ENCODE peak calls at places on chromosomes 12 and 14, in eight cellular contexts. Y is gastrocnemius medialis, S is psoas muscle, J is heart left ventricle, H is IMR-90, W is right cardiac atrium, Z is A549, R is heart right ventricle. Q is an unnamed sample.

GRCh38 chr12:89383235-89384049 is 31.1 kb upstream of the DUSP6 start:
- ATAC-seq in Z (peak; percentile 35), H (peak; percentile 12), S (no peak), W (peak; percentile 32), R (peak; percentile 32), Y (peak; percentile 48), J (peak; percentile 40), Q (peak; percentile 56)

GRCh38 chr14:105126126-105126969 is 42.2 kb downstream of the JAG2 start:
- ATAC-seq in S (no peak), Y (no peak), W (no peak), H (no peak), R (no peak), Z (peak; percentile 17), J (no peak), Q (no peak)

GRCh38 chr12:65171870-65172269 is 2.5 kb downstream of the LEMD3 start:
- ATAC-seq in R (no peak), S (no peak), H (no peak), Y (no peak), Z (no peak), W (no peak), J (no peak), Q (no peak)

GRCh38 chr12:46108721-46109120 is 118.3 kb upstream of the SCAF11 start:
- ATAC-seq in S (no peak), Y (no peak), W (no peak), R (no peak), J (no peak), H (no peak), Z (no peak), Q (no peak)

GRCh38 chr12:27453462-27453861 is 6.9 kb downstream of the SMCO2 start:
- ATAC-seq in J (peak; percentile 56), Z (no peak), S (no peak), H (no peak), Y (no peak), W (no peak), R (peak; percentile 74), Q (no peak)

GRCh38 chr14:58942516-58942915 is 246.0 kb upstream of the DAAM1 start:
- ATAC-seq in R (no peak), J (no peak), S (no peak), Y (no peak), W (peak; percentile 59), H (peak; percentile 58), Z (no peak), Q (no peak)

GRCh38 chr12:84857809-84858208 is 54.8 kb downstream of the SLC6A15 start:
- ATAC-seq in Z (no peak), R (no peak), Y (no peak), S (no peak), J (no peak), H (no peak), W (no peak), Q (no peak)

GRCh38 chr12:110353211-110353965 is 50.1 kb downstream of the ANAPC7 start:
- ATAC-seq in Z (peak; percentile 1), R (no peak), S (no peak), W (peak; percentile 3), Y (no peak), H (no peak), J (peak; percentile 6), Q (no peak)

GRCh38 chr12:3328081-3328480 is 162.9 kb upstream of the PRMT8 start:
- ATAC-seq in H (no peak), R (no peak), S (no peak), J (no peak), Z (no peak), W (no peak), Y (no peak), Q (no peak)

GRCh38 chr14:30153662-30154061 is 226.0 kb upstream of the PRKD1 start:
- ATAC-seq in W (no peak), S (no peak), R (no peak), H (no peak), Z (no peak), J (no peak), Y (no peak), Q (no peak)

GRCh38 chr12:81942588-81942987 is 183.4 kb upstream of the PPFIA2 start:
- ATAC-seq in J (peak; percentile 65), S (no peak), Z (no peak), W (no peak), R (no peak), H (no peak), Y (no peak), Q (no peak)

GRCh38 chr12:5022465-5023061 is 21.1 kb upstream of the KCNA5 start:
- ATAC-seq in Z (peak; percentile 87), R (peak; percentile 12), S (peak; percentile 79), J (peak; percentile 37), Y (peak; percentile 54), H (peak; percentile 80), W (peak; percentile 48), Q (no peak)

GRCh38 chr12:3265406-3265805 is 188.2 kb downstream of the TSPAN9 start:
- ATAC-seq in J (no peak), R (no peak), Y (no peak), Z (no peak), H (no peak), S (no peak), W (no peak), Q (no peak)

GRCh38 chr12:111596985-111597730 is 2.0 kb downstream of the ATXN2 start:
- ATAC-seq in Z (peak; percentile 43), R (peak; percentile 15), S (peak; percentile 38), W (peak; percentile 56), H (no peak), Y (no peak), J (peak; percentile 52), Q (no peak)

GRCh38 chr14:30553311-30553989 is 5.5 kb upstream of the G2E3 start:
- ATAC-seq in R (no peak), Y (no peak), W (no peak), S (no peak), J (no peak), H (peak; percentile 85), Z (peak; percentile 72), Q (no peak)

GRCh38 chr14:106067935-106068334 is 541.6 kb downstream of the TMEM121 start:
- ATAC-seq in H (no peak), S (no peak), J (no peak), Y (no peak), W (no peak), Z (no peak), R (no peak), Q (no peak)

GRCh38 chr12:91817512-91817911 is 328.1 kb downstream of the BTG1 start:
- ATAC-seq in J (peak; percentile 41), W (no peak), Y (no peak), S (no peak), Z (no peak), H (no peak), R (no peak), Q (no peak)

GRCh38 chr12:91819132-91819447 is 326.6 kb downstream of the BTG1 start:
- ATAC-seq in W (no peak), J (no peak), Y (no peak), Z (no peak), H (no peak), R (no peak), S (no peak), Q (no peak)

GRCh38 chr12:91813701-91814100 is 331.9 kb downstream of the BTG1 start:
- ATAC-seq in J (no peak), R (no peak), H (no peak), Z (no peak), W (no peak), S (no peak), Y (no peak), Q (no peak)

DNA sequence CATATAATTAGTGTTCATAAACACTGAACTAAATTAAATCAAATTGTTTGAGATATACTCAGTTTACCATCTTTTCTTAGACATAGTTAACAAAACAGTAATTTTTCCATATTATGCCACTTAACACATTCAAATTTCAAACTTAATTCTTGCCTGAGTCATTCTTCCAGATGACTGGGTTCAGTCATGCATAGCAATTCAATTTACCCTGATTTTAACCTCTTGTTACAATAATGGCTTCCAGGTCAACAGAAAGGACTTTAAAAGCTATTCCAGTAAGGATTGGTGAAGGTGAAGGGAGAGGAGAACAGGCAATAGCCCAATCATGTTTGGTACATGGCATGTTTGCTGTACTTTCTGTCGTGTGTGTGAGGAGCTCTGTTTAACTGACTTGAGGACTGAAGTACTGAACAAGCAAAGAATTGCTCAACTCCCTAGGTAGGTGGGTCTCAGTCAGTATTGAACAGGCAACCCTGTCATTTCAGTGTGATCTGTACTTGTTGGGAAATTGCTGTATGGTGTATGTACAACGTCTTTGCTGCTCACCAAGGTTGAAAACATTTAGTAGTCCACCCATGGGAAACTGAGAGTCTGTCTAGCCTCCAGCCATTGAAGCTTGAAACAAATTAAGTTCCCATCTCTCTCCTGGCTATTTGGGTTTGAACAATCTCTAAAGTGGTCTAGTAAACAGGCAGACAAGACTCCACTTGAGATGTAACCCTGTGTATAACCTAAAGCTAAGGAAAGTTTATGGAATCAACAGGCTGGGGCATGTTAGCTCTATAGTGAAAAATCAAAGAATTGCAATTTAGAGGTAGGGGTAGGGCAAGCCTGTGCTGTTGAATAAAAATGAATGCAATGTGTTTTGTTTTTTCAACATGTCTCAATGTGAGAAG is 327.2 kb downstream of the BTG1 start:
- ATAC-seq in Y (no peak), J (no peak), S (no peak), H (no peak), Z (no peak), W (no peak), R (no peak), Q (no peak)
- H3K27ac ChIP-seq in Y (no peak overlapping the region), J (no peak overlapping the region), S (no peak overlapping the region), H (no peak overlapping the region), Z (peak overlapping the region; percentile 46), W (no peak overlapping the region), R (no peak overlapping the region), Q (no peak overlapping the region)

GRCh38 chr12:29241821-29242591 is 92.9 kb downstream of the FAR2 start:
- ATAC-seq in W (peak; percentile 95), Z (no peak), R (peak; percentile 92), S (peak; percentile 39), H (peak; percentile 92), J (peak; percentile 97), Y (peak; percentile 83), Q (peak; percentile 92)
- H3K27ac ChIP-seq in W (peak overlapping the region; percentile 20), Z (no peak overlapping the region), R (peak overlapping the region; percentile 53), S (no peak overlapping the region), H (no peak overlapping the region), J (peak overlapping the region; percentile 41), Y (peak overlapping the region; percentile 49), Q (peak overlapping the region; percentile 71)

DNA sequence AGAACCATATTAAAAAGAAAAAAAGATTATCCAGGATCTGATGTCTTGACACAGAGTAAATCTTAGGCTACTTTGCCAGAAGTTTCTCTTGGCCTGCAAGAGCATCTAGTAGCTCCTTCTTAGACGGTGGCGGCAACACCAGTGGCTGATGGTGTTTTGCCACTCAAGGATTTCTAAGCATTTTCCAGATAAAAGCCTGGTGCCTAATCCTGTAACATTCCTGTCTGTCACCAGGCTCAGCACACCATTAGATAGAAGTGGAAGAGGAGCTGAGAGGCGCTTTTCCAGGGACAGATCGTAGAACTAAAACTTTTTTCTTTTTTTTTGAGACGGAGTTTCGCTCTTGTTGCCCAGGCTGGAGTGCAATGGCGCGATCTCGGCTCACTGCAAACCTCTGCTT is 14.0 kb downstream of the WNT5B start:
- ATAC-seq in Z (no peak), W (no peak), S (no peak), R (no peak), J (no peak), Y (no peak), H (no peak), Q (no peak)
- H3K27ac ChIP-seq in Z (no peak overlapping the region), W (no peak overlapping the region), S (no peak overlapping the region), R (no peak overlapping the region), J (no peak overlapping the region), Y (no peak overlapping the region), H (no peak overlapping the region), Q (no peak overlapping the region)

DNA sequence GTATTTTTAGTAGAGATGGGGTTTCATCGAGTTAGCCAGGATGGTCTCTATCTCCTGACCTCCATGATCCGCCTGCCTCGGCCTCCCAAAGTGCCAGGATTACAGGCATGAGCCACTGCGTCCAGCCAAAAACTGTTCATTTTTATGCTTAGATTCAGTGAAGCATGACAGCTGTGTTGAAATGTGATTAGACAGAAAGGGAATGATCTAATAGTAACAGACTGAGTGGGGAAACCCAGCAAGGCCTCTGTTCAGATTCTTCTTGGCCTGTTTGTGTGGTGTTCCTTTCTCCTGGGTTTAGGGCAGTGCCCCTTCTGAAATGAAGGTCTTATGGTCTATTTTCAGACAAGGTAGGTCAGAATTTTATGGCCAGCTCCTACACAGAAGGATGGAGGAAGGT is 11.8 kb upstream of the ABCD4 start:
- ATAC-seq in R (no peak), H (no peak), J (no peak), Y (no peak), W (no peak), S (no peak), Z (no peak), Q (no peak)
- H3K27ac ChIP-seq in R (no peak overlapping the region), H (no peak overlapping the region), J (no peak overlapping the region), Y (no peak overlapping the region), W (no peak overlapping the region), S (no peak overlapping the region), Z (no peak overlapping the region), Q (no peak overlapping the region)

Q was measured in gastroesophageal sphincter.